ENCODE peak calls at places on chromosomes 5 and 9, in four cellular contexts. G, M, E and Q are unnamed samples.

GRCh38 chr5:16539169-16539666 is 73.6 kb upstream of the ZNF622 start:
- DNase-seq in G (no peak), M (peak; percentile 80), E (no peak), Q (no peak)

GRCh38 chr5:55868846-55869245 is 17.7 kb downstream of the IL31RA start:
- DNase-seq in E (no peak), G (no peak), M (peak; percentile 99), Q (no peak)

GRCh38 chr5:129852747-129853352 is 51.4 kb upstream of the CHSY3 start:
- DNase-seq in G (peak; percentile 80), E (peak; percentile 41), M (peak; percentile 55), Q (peak; percentile 80)

GRCh38 chr9:4550777-4551476 is 60.7 kb downstream of the SLC1A1 start:
- DNase-seq in M (peak; percentile 36), E (no peak), G (no peak), Q (no peak)

GRCh38 chr9:89419978-89420394 is 77.9 kb downstream of the SEMA4D start:
- DNase-seq in E (no peak), M (no peak), G (no peak), Q (no peak)

GRCh38 chr5:146560205-146560812 is 44.3 kb upstream of the GPR151 start:
- DNase-seq in E (no peak), M (peak; percentile 5), G (no peak), Q (peak; percentile 93)

GRCh38 chr5:14400611-14401010 is 181.0 kb upstream of the OTULINL start:
- DNase-seq in G (no peak), M (no peak), E (no peak), Q (no peak)

GRCh38 chr9:31908158-31908890 is 476.1 kb upstream of the ACO1 start:
- DNase-seq in M (no peak), E (no peak), G (no peak), Q (no peak)

GRCh38 chr5:1184163-1184470 is 17.3 kb upstream of the SLC6A19 start:
- DNase-seq in G (no peak), M (no peak), E (no peak), Q (no peak)

GRCh38 chr9:134631881-134632280 is 9.7 kb upstream of the COL5A1 start:
- DNase-seq in G (peak; percentile 20), E (no peak), M (no peak), Q (no peak)
- H3K23ac ChIP-seq in G (no peak overlapping the region), E (no peak overlapping the region), M (no peak overlapping the region), Q (no peak overlapping the region)

GRCh38 chr5:3002230-3002629 is 250.8 kb upstream of the IRX2 start:
- DNase-seq in G (no peak), M (no peak), E (no peak), Q (no peak)
- H3K56ac ChIP-seq in G (no peak overlapping the region), M (no peak overlapping the region), E (no peak overlapping the region), Q (no peak overlapping the region)

DNA sequence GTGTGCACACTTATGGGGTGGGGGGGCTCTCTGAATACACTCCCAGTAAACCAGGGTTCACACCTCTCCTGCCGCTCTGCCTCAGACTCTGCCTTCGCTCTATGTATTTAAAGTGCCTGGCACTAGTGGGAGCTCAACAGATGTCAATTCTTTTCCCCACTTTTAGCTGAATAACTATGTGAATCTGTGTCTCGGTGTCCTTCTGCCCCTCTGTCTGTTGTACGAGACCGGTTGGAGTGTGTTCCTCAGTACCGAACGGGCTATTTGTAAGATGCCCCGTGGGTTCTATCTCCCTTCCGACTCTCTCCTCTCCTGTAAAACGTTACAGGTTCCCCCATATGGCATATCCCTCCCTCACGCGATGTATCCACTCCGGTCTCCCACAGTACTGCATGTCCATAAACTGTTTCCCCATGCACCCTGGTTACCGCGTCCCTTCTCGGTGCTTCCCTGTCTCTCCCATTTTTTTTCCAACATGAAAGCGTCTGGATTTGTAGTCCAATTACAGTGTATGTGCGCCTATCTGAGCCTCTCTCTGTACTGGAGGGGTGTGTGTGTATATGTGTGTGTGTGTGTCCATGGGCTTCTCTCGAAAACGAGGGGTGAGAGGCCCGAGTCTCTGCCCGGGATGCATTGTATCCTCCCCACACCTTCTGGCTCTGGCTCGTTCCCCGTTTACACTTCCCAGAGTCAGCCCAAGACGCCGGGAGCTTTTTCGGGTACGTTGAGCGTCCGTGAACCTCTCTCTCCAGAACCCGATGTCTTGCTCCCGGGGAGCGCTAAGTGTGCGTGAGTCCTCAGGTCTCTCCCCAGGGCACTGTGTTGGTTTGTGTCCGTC is 1.5 kb downstream of the ELL2 start:
- DNase-seq in M (peak; percentile 34), G (no peak), E (no peak), Q (no peak)
- H3K23ac ChIP-seq in M (peak overlapping the region; percentile 100), G (no peak overlapping the region), E (no peak overlapping the region), Q (peak overlapping the region; percentile 15)

GRCh38 chr9:135789838-135790291 is 87.9 kb downstream of the KCNT1 start:
- DNase-seq in E (no peak), M (no peak), G (no peak), Q (no peak)

GRCh38 chr9:135790356-135790755 is 88.4 kb downstream of the KCNT1 start:
- DNase-seq in E (no peak), M (no peak), G (no peak), Q (no peak)

GRCh38 chr9:135787317-135787716 is 85.3 kb downstream of the KCNT1 start:
- DNase-seq in G (no peak), E (no peak), M (no peak), Q (no peak)

GRCh38 chr9:135787776-135788575 is 86.0 kb downstream of the KCNT1 start:
- DNase-seq in E (no peak), M (no peak), G (no peak), Q (no peak)

GRCh38 chr9:135788576-135789300 is 86.8 kb downstream of the KCNT1 start:
- DNase-seq in G (no peak), M (no peak), E (no peak), Q (no peak)
- H3K56ac ChIP-seq in G (no peak overlapping the region), M (no peak overlapping the region), E (no peak overlapping the region), Q (no peak overlapping the region)